ENCODE peak calls at places on chromosomes 13 and 19, in ten cellular contexts. X is heart right ventricle; R is SHP77 treated with DMSO at 0.1 percent for 48 hours; N is activated CD4-positive, alpha-beta T cell treated with anti-CD3 and anti-CD28 coated beads, Interleukin-2, amount 50 U/mL, for 48 hours; H is body of pancreas; G is CD4-positive, alpha-beta memory T cell; O is hepatocyte; P is C1 segment of cervical spinal cord; V is stimulated activated CD8-positive, alpha-beta memory T cell treated with anti-CD3 and anti-CD28 coated beads, Interleukin-2, amount 100 ng/mL, for 48 hours; L is effector memory CD4-positive, alpha-beta T cell. I is an unnamed sample.

GRCh38 chr19:45947926-45948325 is 25.7 kb downstream of the NOVA2 start:
- DNase-seq in X (no peak), R (no peak), N (no peak), H (no peak), G (no peak), O (no peak), P (no peak), V (no peak), L (no peak), I (no peak)

GRCh38 chr19:19214892-19215291 is 3.1 kb downstream of the NCAN start:
- DNase-seq in X (peak; percentile 50), R (no peak), N (peak; percentile 44), H (no peak), G (no peak), O (peak; percentile 80), P (no peak), V (no peak), L (no peak), I (no peak)

GRCh38 chr13:34208326-34208725 is 390.4 kb downstream of the RFC3 start:
- DNase-seq in X (no peak), R (no peak), N (no peak), H (no peak), G (no peak), O (no peak), P (no peak), V (no peak), L (no peak), I (no peak)

GRCh38 chr13:97855570-97855970 is 97.9 kb upstream of the IPO5 start:
- DNase-seq in X (no peak), R (peak; percentile 82), N (peak; percentile 6), H (peak; percentile 66), G (no peak), O (peak; percentile 92), P (no peak), V (no peak), L (no peak), I (peak; percentile 74)

GRCh38 chr19:16896098-16896912 is 7.5 kb downstream of the F2RL3 start:
- DNase-seq in X (no peak), R (no peak), N (no peak), H (no peak), G (no peak), O (peak; percentile 37), P (no peak), V (no peak), L (no peak), I (no peak)

GRCh38 chr13:110312669-110313031 is 5.6 kb downstream of the COL4A2 start:
- DNase-seq in X (no peak), R (no peak), N (no peak), H (no peak), G (no peak), O (peak; percentile 85), P (no peak), V (no peak), L (no peak), I (no peak)

GRCh38 chr19:6229951-6230712 is 49.6 kb downstream of the MLLT1 start:
- DNase-seq in X (no peak), R (no peak), N (no peak), H (no peak), G (peak; percentile 25), O (no peak), P (no peak), V (no peak), L (no peak), I (no peak)

GRCh38 chr19:20351244-20351643 is 184.2 kb downstream of the ZNF486 start:
- DNase-seq in X (no peak), R (no peak), N (no peak), H (peak; percentile 16), G (no peak), O (no peak), P (no peak), V (no peak), L (no peak), I (no peak)

GRCh38 chr19:42017040-42017439 is 23.0 kb upstream of the ATP1A3 start:
- DNase-seq in X (no peak), R (no peak), N (no peak), H (no peak), G (no peak), O (no peak), P (no peak), V (no peak), L (no peak), I (no peak)

GRCh38 chr19:3536429-3537100 is 2.4 kb upstream of the TEKTIP1 start:
- DNase-seq in X (peak; percentile 50), R (no peak), N (no peak), H (no peak), G (no peak), O (no peak), P (peak; percentile 63), V (no peak), L (no peak), I (no peak)

GRCh38 chr13:39877134-39877533 is 221.7 kb downstream of the COG6 start:
- DNase-seq in X (no peak), R (no peak), N (no peak), H (no peak), G (no peak), O (no peak), P (no peak), V (no peak), L (no peak), I (no peak)

I was measured in SK-N-DZ.